ENCODE peak calls at places on chromosomes 16 and 17, in seven cellular contexts. V is activated T-cell treated with anti-CD3 and anti-CD28 coated beads, Interleukin-2, amount 50 U/mL, for 4 hours; P is AG08395; K is NCI-H1105; U is NCI-H2081; H is MCF 10A; L is NCI-H446. W is an unnamed sample.

GRCh38 chr17:73888875-73889274 is 244.6 kb upstream of the SDK2 start:
- DNase-seq in L (peak; percentile 25), P (no peak), H (no peak), V (no peak), K (no peak), U (no peak), W (no peak)

GRCh38 chr16:85422124-85422373 is 191.1 kb upstream of the GSE1 start:
- DNase-seq in U (peak; percentile 72), H (no peak), P (no peak), K (no peak), L (no peak), V (no peak), W (no peak)

GRCh38 chr17:72538921-72539352 is 418.1 kb downstream of the SOX9 start:
- DNase-seq in H (no peak), P (no peak), U (no peak), V (no peak), L (no peak), K (no peak), W (no peak)

GRCh38 chr17:2724783-2725164 is 13.2 kb upstream of the CLUH start:
- DNase-seq in H (no peak), U (no peak), P (peak; percentile 53), L (no peak), K (no peak), V (no peak), W (no peak)

GRCh38 chr17:11885051-11885450 is 112.2 kb downstream of the ZNF18 start:
- DNase-seq in U (no peak), K (no peak), V (no peak), P (no peak), H (no peak), L (no peak), W (no peak)

GRCh38 chr16:79768594-79768993 is 168.1 kb upstream of the MAF start:
- DNase-seq in V (no peak), K (no peak), U (no peak), P (no peak), L (no peak), H (no peak), W (no peak)

GRCh38 chr17:76273923-76274558 is 8.9 kb downstream of the UBALD2 start:
- DNase-seq in L (no peak), V (no peak), P (no peak), K (no peak), U (no peak), H (no peak), W (no peak)

GRCh38 chr16:24685539-24686432 is 43.7 kb upstream of the TNRC6A start:
- DNase-seq in V (no peak), U (peak; percentile 43), P (peak; percentile 84), L (no peak), H (no peak), K (no peak), W (no peak)

GRCh38 chr16:89453662-89454321 is 36.6 kb downstream of the ANKRD11 start:
- DNase-seq in K (no peak), V (no peak), H (peak; percentile 63), P (no peak), L (no peak), U (no peak), W (no peak)

GRCh38 chr17:21302711-21303425 is 18.4 kb downstream of the MAP2K3 start:
- DNase-seq in L (no peak), V (no peak), P (no peak), H (no peak), U (no peak), K (no peak), W (no peak)

GRCh38 chr16:65409505-65409904 is 287.6 kb upstream of the CDH11 start:
- DNase-seq in V (no peak), P (peak; percentile 10), H (peak; percentile 41), U (no peak), K (no peak), L (no peak), W (no peak)

GRCh38 chr16:67238806-67239470 is 8.3 kb downstream of the FHOD1 start:
- DNase-seq in V (no peak), H (no peak), P (no peak), U (no peak), L (no peak), K (no peak), W (no peak)

GRCh38 chr17:27294689-27295630 is 1.0 kb downstream of the WSB1 start:
- DNase-seq in H (peak; percentile 87), L (peak; percentile 76), U (peak; percentile 35), K (peak; percentile 49), P (peak; percentile 71), V (peak; percentile 12), W (peak; percentile 63)

GRCh38 chr16:84643180-84643583 is 5.1 kb upstream of the KLHL36 start:
- DNase-seq in L (peak; percentile 91), H (peak; percentile 90), P (peak; percentile 94), V (no peak), K (no peak), U (peak; percentile 53), W (peak; percentile 96)

GRCh38 chr16:82062645-82063058 is 27.6 kb downstream of the HSD17B2 start:
- DNase-seq in U (no peak), V (no peak), K (no peak), H (peak; percentile 97), P (peak; percentile 83), L (no peak), W (no peak)

GRCh38 chr17:59511726-59512125 is 53.7 kb upstream of the DHX40 start:
- DNase-seq in K (no peak), L (no peak), H (no peak), U (no peak), V (no peak), P (no peak), W (no peak)

GRCh38 chr17:2792541-2793169 is 3.6 kb upstream of the RAP1GAP2 start:
- DNase-seq in L (no peak), K (no peak), U (no peak), V (peak; percentile 52), H (no peak), P (no peak), W (no peak)

GRCh38 chr17:81404557-81405165 is 9.4 kb downstream of the BAHCC1 start:
- DNase-seq in H (no peak), K (no peak), U (peak; percentile 62), V (no peak), P (no peak), L (no peak), W (no peak)

GRCh38 chr17:72394531-72394930 is 273.7 kb downstream of the SOX9 start:
- DNase-seq in V (no peak), U (peak; percentile 23), H (no peak), P (no peak), L (no peak), K (no peak), W (no peak)